ENCODE peak calls at places on chromosomes 12 and 14, in five cellular contexts. I is astrocyte of the cerebellum, X is HFFc6, M is lower leg skin, U is ACHN. D is an unnamed sample.

GRCh38 chr14:91398192-91398591 is 19.4 kb downstream of the CCDC88C start:
- DNase-seq in I (no peak), X (no peak), M (no peak), U (no peak), D (no peak)

GRCh38 chr14:62162998-62163589 is 400.9 kb downstream of the SNAPC1 start:
- DNase-seq in I (peak; percentile 27), X (peak; percentile 28), M (no peak), U (peak; percentile 40), D (no peak)

GRCh38 chr12:84793558-84794367 is 118.8 kb downstream of the SLC6A15 start:
- DNase-seq in I (peak; percentile 33), X (peak; percentile 4), M (no peak), U (peak; percentile 13), D (no peak)

GRCh38 chr14:35355981-35356839 is 48.3 kb downstream of the NFKBIA start:
- DNase-seq in I (no peak), X (peak; percentile 61), M (no peak), U (no peak), D (no peak)

GRCh38 chr12:4355843-4356327 is 23.6 kb downstream of the FGF23 start:
- DNase-seq in I (no peak), X (peak; percentile 12), M (no peak), U (peak; percentile 74), D (peak; percentile 21)

GRCh38 chr12:97960741-97961608 is 498.4 kb downstream of the RMST start:
- DNase-seq in I (no peak), X (no peak), M (no peak), U (peak; percentile 34), D (peak; percentile 9)

GRCh38 chr12:131714759-131715158 is 3.9 kb downstream of the SFSWAP start:
- DNase-seq in I (no peak), X (no peak), M (no peak), U (no peak), D (no peak)

GRCh38 chr14:75259946-75260545 is 18.6 kb upstream of the FOS start:
- DNase-seq in I (no peak), X (peak; percentile 66), M (no peak), U (no peak), D (no peak)

GRCh38 chr12:107337354-107338095 is 244.2 kb upstream of the CRY1 start:
- DNase-seq in I (no peak), X (no peak), M (no peak), U (no peak), D (no peak)

GRCh38 chr12:59115526-59115925 is 195.2 kb upstream of the LRIG3 start:
- DNase-seq in I (no peak), X (peak; percentile 22), M (no peak), U (no peak), D (no peak)

GRCh38 chr12:55745361-55746146 is 2.6 kb downstream of the GDF11 start:
- DNase-seq in I (no peak), X (no peak), M (no peak), U (no peak), D (no peak)

GRCh38 chr14:36663404-36664321 is 2.0 kb downstream of the PAX9 start:
- DNase-seq in I (no peak), X (peak; percentile 4), M (no peak), U (peak; percentile 4), D (no peak)

GRCh38 chr12:6796576-6796975 is 7.2 kb downstream of the CD4 start:
- DNase-seq in I (no peak), X (no peak), M (no peak), U (no peak), D (no peak)

GRCh38 chr14:74638970-74639369 is 26.9 kb upstream of the LTBP2 start:
- DNase-seq in I (no peak), X (no peak), M (no peak), U (no peak), D (no peak)

GRCh38 chr12:3061129-3061857 is 15.9 kb upstream of the TSPAN9 start:
- DNase-seq in I (peak; percentile 20), X (peak; percentile 78), M (no peak), U (no peak), D (no peak)

GRCh38 chr12:6372403-6373003 is 2.9 kb downstream of the SCNN1A start:
- DNase-seq in I (peak; percentile 44), X (peak; percentile 78), M (peak; percentile 58), U (peak; percentile 95), D (no peak)

GRCh38 chr12:131779027-131779426 is 49.2 kb upstream of the MMP17 start:
- DNase-seq in I (no peak), X (no peak), M (no peak), U (no peak), D (no peak)

GRCh38 chr12:4849024-4849594 is 60.6 kb upstream of the KCNA1 start:
- DNase-seq in I (peak; percentile 33), X (peak; percentile 25), M (no peak), U (peak; percentile 49), D (no peak)

GRCh38 chr12:83318386-83318971 is 631.8 kb downstream of the TMTC2 start:
- DNase-seq in I (peak; percentile 1), X (no peak), M (no peak), U (no peak), D (no peak)

GRCh38 chr12:65649126-65649525 is 175.2 kb upstream of the HMGA2 start:
- DNase-seq in I (peak; percentile 97), X (peak; percentile 98), M (peak; percentile 68), U (peak; percentile 97), D (no peak)

GRCh38 chr12:70044170-70044569 is 199.1 kb upstream of the CNOT2 start:
- DNase-seq in I (no peak), X (no peak), M (no peak), U (no peak), D (no peak)

GRCh38 chr12:50507474-50507838 is 2.7 kb downstream of the DIP2B start:
- DNase-seq in I (no peak), X (no peak), M (no peak), U (no peak), D (no peak)

GRCh38 chr12:32070370-32070769 is 36.3 kb upstream of the BICD1 start:
- DNase-seq in I (no peak), X (no peak), M (no peak), U (no peak), D (no peak)

GRCh38 chr14:84927096-84927910 is 602.6 kb upstream of the FLRT2 start:
- DNase-seq in I (no peak), X (no peak), M (no peak), U (no peak), D (no peak)

GRCh38 chr12:56991319-56991906 is 14.9 kb downstream of the ZBTB39 start:
- DNase-seq in I (no peak), X (no peak), M (no peak), U (no peak), D (peak; percentile 60)

GRCh38 chr12:109387425-109388166 is 39.9 kb downstream of the MYO1H start:
- DNase-seq in I (no peak), X (peak; percentile 42), M (peak; percentile 35), U (peak; percentile 70), D (no peak)

GRCh38 chr12:87793134-87793533 is 236.1 kb downstream of the C12orf50 start:
- DNase-seq in I (no peak), X (no peak), M (no peak), U (no peak), D (no peak)

GRCh38 chr14:73759714-73760597 is 45.8 kb upstream of the PNMA1 start:
- DNase-seq in I (peak; percentile 95), X (peak; percentile 98), M (peak; percentile 97), U (peak; percentile 92), D (peak; percentile 94)

GRCh38 chr12:83179999-83180398 is 493.3 kb downstream of the TMTC2 start:
- DNase-seq in I (no peak), X (no peak), M (no peak), U (no peak), D (no peak)

D was measured in heart right ventricle.